ENCODE peak calls at places on chromosomes 11 and 22, in four cellular contexts. S is lower leg skin, G is heart right ventricle, W is brain microvascular endothelial cell. Y is an unnamed sample.

GRCh38 chr11:2175659-2176058 is 4.0 kb upstream of the TH start:
- DNase-seq in S (no peak), G (no peak), W (no peak), Y (no peak)

GRCh38 chr11:14029415-14029814 is 66.9 kb downstream of the SPON1 start:
- DNase-seq in S (no peak), G (no peak), W (no peak), Y (no peak)

GRCh38 chr11:8839957-8840945 is 70.7 kb upstream of the AKIP1 start:
- DNase-seq in S (no peak), G (no peak), W (no peak), Y (no peak)

GRCh38 chr11:95150977-95151684 is 61.5 kb downstream of the ENDOD1 start:
- DNase-seq in S (peak), G (peak), W (peak), Y (peak)

GRCh38 chr11:13304655-13305340 is 27.2 kb downstream of the BMAL1 start:
- DNase-seq in S (no peak), G (no peak), W (no peak), Y (no peak)

GRCh38 chr11:67024410-67024809 is 1.5 kb downstream of the SYT12 start:
- DNase-seq in S (no peak), G (no peak), W (no peak), Y (no peak)

GRCh38 chr11:34380696-34381095 is 22.9 kb upstream of the ABTB2 start:
- DNase-seq in S (no peak), G (no peak), W (peak), Y (no peak)

GRCh38 chr22:46849101-46849500 is 86.7 kb downstream of the TBC1D22A start:
- DNase-seq in S (no peak), G (no peak), W (no peak), Y (no peak)

GRCh38 chr11:44630511-44631210 is 65.2 kb downstream of the CD82 start:
- DNase-seq in S (no peak), G (no peak), W (no peak), Y (peak)

GRCh38 chr11:128472128-128473110 is 114.9 kb downstream of the ETS1 start:
- DNase-seq in S (no peak), G (no peak), W (peak), Y (no peak)

GRCh38 chr11:14107071-14107470 is 144.5 kb downstream of the SPON1 start:
- DNase-seq in S (no peak), G (no peak), W (no peak), Y (no peak)

GRCh38 chr22:39439170-39439569 is 17.6 kb upstream of the MGAT3 start:
- DNase-seq in S (no peak), G (no peak), W (peak), Y (no peak)

GRCh38 chr11:107653077-107653476 is 58.8 kb downstream of the SLN start:
- DNase-seq in S (no peak), G (no peak), W (no peak), Y (no peak)

GRCh38 chr11:79547256-79547655 is 106.4 kb upstream of the TENM4 start:
- DNase-seq in S (no peak), G (no peak), W (no peak), Y (no peak)

GRCh38 chr11:97607301-97608000 is 1217.6 kb downstream of the JRKL start:
- DNase-seq in S (no peak), G (no peak), W (no peak), Y (no peak)

GRCh38 chr11:113281052-113281725 is 33.2 kb upstream of the TTC12 start:
- DNase-seq in S (no peak), G (no peak), W (no peak), Y (no peak)

GRCh38 chr11:9575531-9576240 is 2.2 kb downstream of the WEE1 start:
- DNase-seq in S (no peak), G (no peak), W (no peak), Y (no peak)

GRCh38 chr11:11789735-11790369 is 51.9 kb upstream of the USP47 start:
- DNase-seq in S (no peak), G (no peak), W (peak), Y (no peak)

GRCh38 chr11:58856806-58857205 is 12.3 kb upstream of the GLYATL2 start:
- DNase-seq in S (no peak), G (no peak), W (no peak), Y (no peak)

GRCh38 chr22:47294222-47294532 is 531.7 kb downstream of the TBC1D22A start:
- DNase-seq in S (peak), G (no peak), W (peak), Y (no peak)

GRCh38 chr22:44545773-44546172 is 47.7 kb upstream of the RTL6 start:
- DNase-seq in S (no peak), G (no peak), W (no peak), Y (no peak)

GRCh38 chr22:36036167-36036624 is 7.6 kb upstream of the RBFOX2 start:
- DNase-seq in S (no peak), G (no peak), W (no peak), Y (no peak)

GRCh38 chr22:31818481-31819392 is 64.9 kb downstream of the DEPDC5 start:
- DNase-seq in S (no peak), G (no peak), W (peak), Y (no peak)
- TF ChIP-seq CTCF in S (no peak), G (no peak), W (no peak), Y (no peak)

DNA sequence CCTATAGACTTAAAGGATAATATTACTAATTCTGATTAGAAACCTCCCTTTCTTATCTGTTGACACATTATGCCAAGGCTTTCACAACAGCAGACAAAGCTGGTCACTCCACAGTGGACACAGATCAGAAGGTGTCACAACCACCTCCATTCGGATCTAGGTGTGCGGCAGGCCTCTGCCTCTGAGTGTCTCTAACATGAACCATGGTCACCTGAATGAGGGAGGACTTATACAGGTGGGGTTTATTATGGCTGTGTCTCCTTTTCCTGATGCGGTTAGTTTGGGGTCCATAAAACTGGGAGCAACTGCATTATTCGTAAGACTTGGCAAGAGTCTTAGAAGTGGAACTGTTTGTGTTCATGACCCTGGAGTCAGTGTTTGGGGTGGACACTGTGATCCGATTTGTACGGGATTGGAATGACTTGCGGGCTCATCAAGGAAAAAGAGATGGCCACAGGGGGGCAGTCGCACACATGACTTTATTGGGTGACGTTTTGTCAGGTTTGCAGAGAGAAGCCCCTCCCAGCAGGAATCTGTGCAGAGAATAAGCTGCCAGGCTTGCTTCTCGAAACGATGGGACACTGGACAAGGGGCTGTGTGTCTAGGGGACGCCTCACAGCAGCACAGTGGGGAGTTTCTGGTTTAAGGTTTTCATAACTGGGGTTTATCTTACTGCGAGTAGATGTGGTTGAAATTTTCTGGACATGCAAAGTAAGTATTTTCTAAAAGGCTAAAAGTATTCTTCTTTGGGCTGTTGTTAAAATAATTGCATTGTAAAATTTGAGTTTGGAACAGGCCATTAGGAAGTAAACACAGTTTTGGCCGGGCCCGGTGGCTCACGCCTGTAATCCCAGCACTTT is 90.6 kb downstream of the GAB4 start:
- DNase-seq in S (peak), G (peak), W (peak), Y (peak)
- TF ChIP-seq CTCF in S (no peak), G (peak), W (peak), Y (no peak)

DNA sequence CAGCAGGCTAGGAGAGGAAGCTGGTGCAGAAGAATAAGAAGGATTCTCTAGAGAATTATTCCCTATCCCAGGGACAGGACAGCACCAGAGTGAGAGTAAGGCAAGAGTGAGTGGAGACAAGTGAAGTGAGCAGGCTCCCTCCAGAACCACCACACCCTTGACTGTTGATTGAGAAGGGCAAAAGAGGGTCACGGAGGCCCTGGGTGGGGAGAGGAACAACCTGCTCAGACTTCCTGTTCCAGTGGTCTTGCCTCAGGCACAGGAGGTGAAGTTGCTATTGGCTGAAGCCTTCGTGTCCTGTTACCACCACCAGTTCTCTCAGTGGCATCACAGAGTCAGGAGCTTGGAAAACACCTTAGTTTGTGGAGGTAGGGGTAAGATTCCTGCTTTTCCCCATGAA is 51.7 kb upstream of the CCDC89 start:
- DNase-seq in S (no peak), G (no peak), W (no peak), Y (no peak)
- TF ChIP-seq CTCF in S (no peak), G (no peak), W (no peak), Y (no peak)

GRCh38 chr11:641806-642370 is 4.8 kb downstream of the DRD4 start:
- DNase-seq in S (no peak), G (no peak), W (no peak), Y (no peak)

GRCh38 chr11:646214-646613 is 9.1 kb downstream of the DRD4 start:
- DNase-seq in S (no peak), G (no peak), W (no peak), Y (no peak)

GRCh38 chr11:643849-644738 is 7.0 kb downstream of the DRD4 start:
- DNase-seq in S (no peak), G (no peak), W (no peak), Y (no peak)

GRCh38 chr11:645536-645935 is 8.5 kb downstream of the DRD4 start:
- DNase-seq in S (no peak), G (no peak), W (no peak), Y (no peak)

GRCh38 chr11:643366-643765 is 6.3 kb downstream of the DRD4 start:
- DNase-seq in S (no peak), G (no peak), W (no peak), Y (no peak)
- TF ChIP-seq CTCF in S (no peak), G (no peak), W (no peak), Y (no peak)

DNA sequence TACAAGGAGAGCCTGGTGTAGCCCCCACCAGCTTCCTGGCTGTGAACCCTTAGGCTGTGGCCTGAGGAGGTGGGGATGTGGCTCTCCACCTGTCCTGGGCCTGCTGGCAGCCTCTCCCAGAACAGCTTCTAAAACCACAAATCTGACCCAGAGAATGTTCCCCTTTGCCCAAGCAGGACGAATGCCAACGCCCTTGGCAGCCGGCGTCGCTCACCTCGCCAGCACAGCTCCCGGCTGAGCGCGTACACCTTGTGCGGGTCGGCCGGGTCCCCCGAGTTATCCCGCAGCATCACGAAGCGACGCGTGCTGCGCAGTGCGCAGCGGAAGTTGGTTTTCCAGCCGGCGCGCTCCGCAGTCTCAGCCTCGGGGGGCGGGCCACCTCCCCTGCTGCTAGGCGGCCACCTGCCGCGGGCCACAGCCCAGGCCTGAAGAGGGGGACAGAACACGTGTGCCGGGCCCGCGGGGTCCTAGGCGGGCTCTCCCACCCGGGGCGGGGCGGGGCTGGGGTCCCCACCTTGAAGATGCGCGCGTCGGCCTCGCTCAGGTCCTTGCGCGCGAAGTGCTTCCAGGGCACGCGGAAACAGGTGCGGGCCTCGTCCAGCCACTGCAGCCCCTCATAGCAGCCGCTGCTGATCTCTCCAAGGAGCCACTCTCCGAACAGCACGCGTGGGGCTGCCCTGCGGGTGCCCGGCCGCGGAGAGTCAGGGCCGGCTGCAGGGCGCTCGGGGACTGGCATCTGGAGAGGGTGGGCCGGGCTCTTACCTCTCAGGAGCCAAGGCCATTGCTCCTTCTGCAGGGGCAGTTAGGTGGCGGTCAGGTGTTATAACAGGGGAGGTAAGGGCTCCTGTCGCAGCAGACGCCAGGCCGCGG is 932 bp downstream of the IRF7 start:
- DNase-seq in S (no peak), G (peak), W (no peak), Y (no peak)
- TF ChIP-seq CTCF in S (no peak), G (no peak), W (no peak), Y (no peak)

GRCh38 chr11:62241095-62241494 is 944 bp upstream of the SCGB1D2 start:
- DNase-seq in S (no peak), G (no peak), W (no peak), Y (no peak)

GRCh38 chr11:62238151-62238550 is 3.9 kb upstream of the SCGB1D2 start:
- DNase-seq in S (no peak), G (no peak), W (no peak), Y (no peak)

GRCh38 chr11:62233730-62234129 is 8.3 kb upstream of the SCGB1D2 start:
- DNase-seq in S (no peak), G (no peak), W (no peak), Y (no peak)

GRCh38 chr11:62236187-62236586 is 5.9 kb upstream of the SCGB1D2 start:
- DNase-seq in S (no peak), G (no peak), W (no peak), Y (no peak)

DNA sequence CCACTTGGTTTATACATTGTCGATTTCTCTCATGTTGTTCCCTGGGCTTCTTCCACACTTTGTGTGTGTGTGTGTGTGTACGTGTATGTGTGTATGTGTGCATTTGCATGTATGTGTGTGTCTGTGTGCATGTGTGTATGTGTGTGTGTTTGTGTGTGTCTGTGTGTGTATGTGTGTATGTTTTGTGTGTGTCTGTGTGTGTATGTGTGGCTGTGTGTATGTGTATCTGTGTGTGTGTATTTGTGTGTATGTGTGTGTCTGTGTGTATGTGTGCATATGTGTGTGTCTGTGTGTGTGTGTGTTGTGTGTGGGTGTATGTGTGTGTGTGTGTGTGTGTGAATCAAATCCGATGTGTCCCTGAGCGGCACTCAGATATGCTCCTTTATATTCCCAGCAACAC is 4.5 kb upstream of the SCGB1D2 start:
- DNase-seq in S (no peak), G (no peak), W (no peak), Y (no peak)
- TF ChIP-seq CTCF in S (no peak), G (no peak), W (no peak), Y (no peak)

Y was measured in omental fat pad.